ENCODE peak calls at places on chromosomes 13 and 19, in ten cellular contexts. J is tibial nerve, Z is A549, Q is SK-N-SH, C is suprapubic skin, D is sigmoid colon, S is transverse colon, W is stomach, E is K562, K is ovary. G is an unnamed sample.
A peak's percentile ranks its signal among the peaks of the same experiment; 100 is the strongest.

GRCh38 chr19:55579766-55580621 is 654 bp downstream of the ZNF579 start:
- DNase-seq in E (peak; percentile 50), J (no peak), Q (peak; percentile 77), D (no peak), W (no peak), Z (no peak), S (no peak), C (no peak), K (peak; percentile 40), G (no peak)

GRCh38 chr19:55528030-55528801 is 8.7 kb downstream of the SBK2 start:
- DNase-seq in Q (peak; percentile 90), D (no peak), K (no peak), C (no peak), S (no peak), J (no peak), Z (no peak), E (no peak), W (no peak), G (no peak)

GRCh38 chr19:42066075-42066754 is 3.8 kb downstream of the GRIK5 start:
- DNase-seq in Q (peak; percentile 97), K (no peak), E (peak; percentile 57), C (no peak), D (no peak), J (no peak), W (no peak), S (no peak), Z (no peak), G (no peak)

GRCh38 chr13:47480121-47480520 is 521.0 kb downstream of the SUCLA2 start:
- DNase-seq in K (no peak), Z (no peak), D (no peak), W (no peak), Q (no peak), S (no peak), E (no peak), J (no peak), C (no peak), G (no peak)

GRCh38 chr19:58557253-58558065 is 952 bp downstream of the UBE2M start:
- DNase-seq in C (no peak), W (no peak), D (peak; percentile 65), S (no peak), Q (no peak), Z (no peak), E (no peak), K (no peak), J (no peak), G (no peak)

GRCh38 chr19:34325961-34326360 is 39.0 kb upstream of the GPI start:
- DNase-seq in W (no peak), Q (no peak), D (no peak), K (no peak), C (no peak), J (no peak), Z (no peak), S (no peak), E (no peak), G (no peak)

GRCh38 chr19:50720921-50721291 is 1.3 kb upstream of the SHANK1 start:
- DNase-seq in J (no peak), C (no peak), E (peak; percentile 55), Z (no peak), K (no peak), D (no peak), W (no peak), Q (no peak), S (no peak), G (no peak)

GRCh38 chr19:34482380-34483250 is 1.1 kb downstream of the WTIP start:
- DNase-seq in K (no peak), E (no peak), C (no peak), W (no peak), Q (peak; percentile 70), Z (peak; percentile 59), J (no peak), S (no peak), D (no peak), G (peak; percentile 89)

GRCh38 chr13:48232420-48233096 is 448 bp upstream of the ITM2B start:
- DNase-seq in C (peak; percentile 82), Q (no peak), Z (no peak), E (peak; percentile 27), J (no peak), D (peak; percentile 72), S (peak; percentile 52), K (peak; percentile 50), W (peak; percentile 35), G (no peak)

GRCh38 chr13:99178636-99179035 is 22.0 kb upstream of the UBAC2 start:
- DNase-seq in Z (no peak), D (no peak), K (no peak), E (no peak), J (no peak), W (no peak), S (no peak), C (no peak), Q (no peak), G (no peak)

GRCh38 chr13:34748078-34748477 is 194.0 kb upstream of the NBEA start:
- DNase-seq in J (no peak), S (peak; percentile 13), D (no peak), K (peak; percentile 48), W (no peak), E (no peak), Q (no peak), C (no peak), Z (no peak), G (peak; percentile 50)

GRCh38 chr19:16375157-16375935 is 50.7 kb downstream of the KLF2 start:
- DNase-seq in D (no peak), E (no peak), W (no peak), Z (no peak), Q (no peak), J (no peak), C (no peak), S (no peak), K (no peak), G (no peak)

GRCh38 chr19:2476451-2477140 is 669 bp downstream of the GADD45B start:
- DNase-seq in W (peak; percentile 45), K (peak; percentile 46), J (no peak), E (no peak), D (peak; percentile 77), Z (no peak), Q (peak; percentile 66), S (peak; percentile 67), C (no peak), G (peak; percentile 88)

GRCh38 chr13:51734786-51735185 is 69.2 kb downstream of the DHRS12 start:
- DNase-seq in K (no peak), Z (no peak), W (no peak), S (no peak), C (no peak), D (no peak), Q (no peak), E (no peak), J (no peak), G (no peak)

GRCh38 chr19:10554760-10555612 is 10.8 kb downstream of the KRI1 start:
- DNase-seq in D (no peak), Z (no peak), E (no peak), C (no peak), K (no peak), S (no peak), J (no peak), Q (no peak), W (no peak), G (no peak)

GRCh38 chr19:1363599-1363998 is 20.1 kb upstream of the NDUFS7 start:
- DNase-seq in K (no peak), E (no peak), D (no peak), S (no peak), C (no peak), Z (no peak), Q (no peak), J (no peak), W (no peak), G (no peak)

GRCh38 chr13:101673360-101674105 is 221.1 kb downstream of the ITGBL1 start:
- DNase-seq in Z (no peak), J (no peak), W (no peak), K (no peak), C (no peak), D (no peak), S (no peak), E (no peak), Q (no peak), G (no peak)

GRCh38 chr13:103953859-103954258 is 887.6 kb upstream of the SLC10A2 start:
- DNase-seq in W (no peak), D (no peak), Q (no peak), Z (no peak), C (no peak), K (no peak), E (no peak), J (no peak), S (no peak), G (no peak)

GRCh38 chr19:54190942-54191670 is at the start of gene TSEN34:
- DNase-seq in Q (peak; percentile 90), W (peak; percentile 91), D (no peak), J (peak; percentile 76), Z (no peak), K (peak; percentile 90), E (peak; percentile 89), C (no peak), S (peak; percentile 90), G (peak; percentile 93)

GRCh38 chr13:67061750-67062149 is 168.4 kb downstream of the PCDH9 start:
- DNase-seq in E (no peak), Z (no peak), D (no peak), J (no peak), C (no peak), W (no peak), Q (no peak), K (no peak), S (no peak), G (no peak)

GRCh38 chr13:102017248-102017647 is 384.6 kb downstream of the FGF14 start:
- DNase-seq in E (no peak), J (no peak), D (no peak), C (no peak), W (no peak), K (no peak), Z (no peak), S (no peak), Q (no peak), G (no peak)

GRCh38 chr19:37963190-37963947 is 56.4 kb downstream of the SIPA1L3 start:
- DNase-seq in D (no peak), C (no peak), J (no peak), Q (no peak), K (no peak), S (no peak), E (no peak), Z (no peak), W (no peak), G (no peak)
- TF ChIP-seq EP300 in D (no peak), C (no peak), J (no peak), Q (no peak), K (no peak), S (no peak), E (no peak), Z (no peak), W (no peak), G (no peak)

GRCh38 chr13:113848431-113849260 is 15.2 kb downstream of the GAS6 start:
- DNase-seq in Q (no peak), W (peak; percentile 71), D (no peak), J (no peak), K (peak; percentile 6), C (no peak), S (peak; percentile 79), Z (no peak), E (no peak), G (no peak)
- TF ChIP-seq EP300 in Q (no peak), W (no peak), D (no peak), J (no peak), K (no peak), C (no peak), S (no peak), Z (no peak), E (no peak), G (no peak)

GRCh38 chr19:14369399-14370168 is 11.7 kb upstream of the ADGRE5 start:
- DNase-seq in Q (no peak), E (peak; percentile 67), D (no peak), Z (no peak), J (no peak), C (no peak), S (peak; percentile 50), K (no peak), W (no peak), G (no peak)
- TF ChIP-seq EP300 in Q (no peak), E (no peak), D (no peak), Z (no peak), J (no peak), C (no peak), S (no peak), K (no peak), W (no peak), G (no peak)

GRCh38 chr19:43620061-43621001 is 902 bp upstream of the ZNF428 start:
- DNase-seq in Z (no peak), Q (no peak), C (no peak), S (no peak), K (no peak), W (no peak), J (no peak), E (peak; percentile 72), D (no peak), G (no peak)
- TF ChIP-seq EP300 in Z (no peak), Q (no peak), C (no peak), S (no peak), K (no peak), W (no peak), J (no peak), E (peak; percentile 49), D (no peak), G (no peak)